ENCODE peak calls at places on chromosomes 4 and X, in four cellular contexts. Q is testis, C is prostate gland, T is KBM-7. V is an unnamed sample.

GRCh38 chr4:56575820-56576429 is 70.3 kb downstream of the ARL9 start:
- DNase-seq in Q (no peak), C (no peak), T (peak; percentile 49), V (no peak)

GRCh38 chrX:18206657-18207056 is 14.0 kb downstream of the BEND2 start:
- DNase-seq in Q (no peak), C (no peak), T (no peak), V (no peak)

GRCh38 chr4:180394730-180395129 is 1848.5 kb upstream of the TENM3 start:
- DNase-seq in Q (no peak), C (no peak), T (no peak), V (no peak)

GRCh38 chr4:127922226-127922625 is 41.5 kb downstream of the PLK4 start:
- DNase-seq in Q (no peak), C (no peak), T (no peak), V (no peak)

GRCh38 chr4:185305979-185306442 is 89.7 kb downstream of the LRP2BP start:
- DNase-seq in Q (no peak), C (no peak), T (no peak), V (no peak)

GRCh38 chr4:41426523-41426922 is 111.4 kb upstream of the LIMCH1 start:
- DNase-seq in Q (no peak), C (no peak), T (no peak), V (no peak)

GRCh38 chrX:131918839-131919238 is 104.3 kb upstream of the STK26 start:
- DNase-seq in Q (no peak), C (no peak), T (no peak), V (no peak)

GRCh38 chr4:101010987-101011386 is 336.3 kb downstream of the PPP3CA start:
- DNase-seq in Q (no peak), C (no peak), T (no peak), V (no peak)

GRCh38 chrX:47743504-47743903 is 84.5 kb upstream of the UXT start:
- DNase-seq in Q (no peak), C (no peak), T (no peak), V (no peak)

GRCh38 chr4:122533841-122534240 is 77.3 kb upstream of the IL2 start:
- DNase-seq in Q (no peak), C (no peak), T (no peak), V (no peak)

GRCh38 chr4:7043521-7044414 is 596 bp downstream of the TADA2B start:
- DNase-seq in Q (peak; percentile 56), C (peak; percentile 12), T (peak; percentile 48), V (peak; percentile 47)

GRCh38 chr4:87101543-87102199 is 118.7 kb downstream of the KLHL8 start:
- DNase-seq in Q (no peak), C (no peak), T (no peak), V (peak; percentile 37)

GRCh38 chr4:48967626-48968025 is 18.4 kb upstream of the CWH43 start:
- DNase-seq in Q (no peak), C (no peak), T (no peak), V (no peak)